ENCODE peak calls at places on chromosomes 4 and X, in seven cellular contexts. O is non-pigmented ciliary epithelial cell; B is GM04503; I is hippocampal formation; A is activated T-cell treated with anti-CD3 and anti-CD28 coated beads, Interleukin-2, amount 50 U/mL, for 1 hour; V is cardiac fibroblast; M is stimulated activated CD8-positive, alpha-beta memory T cell treated with anti-CD3 and anti-CD28 coated beads, Interleukin-7, amount 100 ng/mL, for 24 hours. F is an unnamed sample.

GRCh38 chr4:176882201-176882600 is 89.5 kb upstream of the VEGFC start:
- DNase-seq in M (no peak), I (no peak), B (no peak), O (no peak), A (no peak), V (no peak), F (no peak)

GRCh38 chr4:150089732-150090131 is 11.5 kb downstream of the DCLK2 start:
- DNase-seq in O (no peak), I (no peak), B (no peak), A (no peak), M (no peak), V (no peak), F (no peak)

GRCh38 chr4:115357767-115358166 is 244.3 kb upstream of the NDST4 start:
- DNase-seq in V (no peak), B (no peak), O (no peak), A (no peak), I (no peak), M (no peak), F (no peak)

GRCh38 chrX:84737471-84737871 is 235.2 kb upstream of the HDX start:
- DNase-seq in M (no peak), I (no peak), V (peak), B (no peak), O (no peak), A (no peak), F (no peak)

GRCh38 chrX:42119076-42119475 is 195.7 kb upstream of the CASK start:
- DNase-seq in I (no peak), A (no peak), O (peak), V (peak), M (no peak), B (no peak), F (no peak)

GRCh38 chr4:154406022-154406835 is 85.4 kb downstream of the DCHS2 start:
- DNase-seq in O (no peak), A (no peak), V (no peak), I (no peak), B (no peak), M (no peak), F (no peak)

GRCh38 chr4:119209077-119209476 is 3.4 kb upstream of the USP53 start:
- DNase-seq in V (peak), M (peak), B (peak), A (no peak), O (peak), I (no peak), F (no peak)

GRCh38 chrX:71989768-71990167 is 79.1 kb downstream of the NHSL2 start:
- DNase-seq in B (peak), O (no peak), M (no peak), A (no peak), I (no peak), V (peak), F (no peak)

GRCh38 chrX:37717708-37718107 is 32.1 kb downstream of the XK start:
- DNase-seq in A (no peak), I (no peak), V (no peak), B (no peak), M (no peak), O (no peak), F (no peak)

GRCh38 chrX:68824565-68825125 is 4.2 kb upstream of the EFNB1 start:
- DNase-seq in B (no peak), V (no peak), O (no peak), I (no peak), A (peak), M (no peak), F (no peak)

GRCh38 chr4:86594559-86595425 is 677 bp downstream of the PTPN13 start:
- DNase-seq in O (no peak), I (peak), V (peak), A (peak), B (peak), M (no peak), F (no peak)

GRCh38 chrX:20796450-20796849 is 529.7 kb upstream of the RPS6KA3 start:
- DNase-seq in O (no peak), A (no peak), I (no peak), M (no peak), B (no peak), V (no peak), F (no peak)

GRCh38 chr4:1472148-1472797 is 66.0 kb upstream of the NKX1-1 start:
- DNase-seq in A (peak), I (no peak), V (no peak), M (no peak), B (no peak), O (no peak), F (no peak)

GRCh38 chr4:180695851-180696250 is 1547.4 kb upstream of the TENM3 start:
- DNase-seq in O (peak), A (no peak), M (no peak), I (no peak), B (no peak), V (peak), F (no peak)

GRCh38 chr4:159071178-159071968 is 31.5 kb upstream of the RAPGEF2 start:
- DNase-seq in A (no peak), I (no peak), B (no peak), O (peak), M (no peak), V (peak), F (no peak)

GRCh38 chr4:71607780-71608673 is 175.9 kb downstream of the GC start:
- DNase-seq in M (no peak), I (no peak), B (peak), O (peak), V (peak), A (no peak), F (no peak)

GRCh38 chrX:133215747-133216146 is 2.4 kb downstream of the TFDP3 start:
- DNase-seq in I (no peak), M (no peak), V (peak), O (no peak), B (no peak), A (no peak), F (no peak)

GRCh38 chr4:13511101-13511500 is 27.0 kb upstream of the RAB28 start:
- DNase-seq in I (no peak), B (no peak), V (no peak), O (no peak), A (no peak), M (no peak), F (no peak)

GRCh38 chr4:10982305-10982704 is 297.7 kb upstream of the CLNK start:
- DNase-seq in O (no peak), I (no peak), M (no peak), A (no peak), V (no peak), B (no peak), F (no peak)

GRCh38 chrX:68808686-68809357 is 20.0 kb upstream of the EFNB1 start:
- DNase-seq in B (no peak), M (no peak), V (peak), O (no peak), I (no peak), A (no peak), F (no peak)

GRCh38 chrX:1190596-1191145 is 21.8 kb downstream of the CRLF2 start:
- DNase-seq in I (no peak), M (no peak), O (no peak), V (no peak), B (no peak), A (no peak), F (no peak)

GRCh38 chrX:39377171-39377570 is 575.9 kb downstream of the MID1IP1 start:
- DNase-seq in B (no peak), A (no peak), O (no peak), I (no peak), V (no peak), M (no peak), F (no peak)

GRCh38 chrX:38347136-38347535 is 5.3 kb upstream of the OTC start:
- DNase-seq in A (no peak), B (peak), V (peak), O (peak), I (peak), M (no peak), F (no peak)

GRCh38 chrX:118603981-118604380 is 108.4 kb downstream of the DOCK11 start:
- DNase-seq in V (peak), M (no peak), A (peak), B (no peak), I (peak), O (peak), F (peak)

GRCh38 chr4:8910100-8910821 is 38.6 kb upstream of the HMX1 start:
- DNase-seq in V (no peak), B (no peak), O (no peak), A (no peak), M (no peak), I (no peak), F (no peak)

GRCh38 chr4:110249687-110250387 is 51.4 kb upstream of the ELOVL6 start:
- DNase-seq in B (no peak), A (no peak), V (peak), O (no peak), I (no peak), M (no peak), F (no peak)

GRCh38 chr4:508675-509373 is 9.8 kb downstream of the PIGG start:
- DNase-seq in O (no peak), I (no peak), V (no peak), B (no peak), A (no peak), M (no peak), F (no peak)

GRCh38 chr4:151165205-151166000 is 66.0 kb downstream of the RPS3A start:
- DNase-seq in M (no peak), V (peak), O (no peak), B (no peak), I (no peak), A (no peak), F (no peak)

GRCh38 chr4:174702974-174703478 is 126.0 kb downstream of the GLRA3 start:
- DNase-seq in M (no peak), O (peak), A (no peak), B (no peak), I (no peak), V (no peak), F (no peak)

GRCh38 chr4:152590179-152591031 is 54.5 kb upstream of the FBXW7 start:
- DNase-seq in I (no peak), B (peak), V (peak), M (no peak), A (no peak), O (peak), F (no peak)

GRCh38 chr4:18882468-18882867 is 860.9 kb upstream of the LCORL start:
- DNase-seq in V (peak), O (peak), B (peak), A (no peak), M (no peak), I (no peak), F (no peak)